ENCODE peak calls at places on chromosomes 3 and 15, in four cellular contexts. Z is HL-60, L is K562, W is GM12878. G is an unnamed sample.

GRCh38 chr3:133256787-133257483 is 142.9 kb upstream of the BFSP2 start:
- DNase-seq in L (no peak), Z (no peak), W (peak; percentile 5), G (no peak)

GRCh38 chr3:175383813-175384212 is 524.7 kb downstream of the NAALADL2 start:
- DNase-seq in W (no peak), Z (no peak), L (no peak), G (no peak)

GRCh38 chr3:12452361-12453330 is 31.6 kb upstream of the TSEN2 start:
- DNase-seq in Z (no peak), L (no peak), W (no peak), G (no peak)

GRCh38 chr3:143383433-143383832 is 263.9 kb downstream of the CHST2 start:
- DNase-seq in W (no peak), Z (no peak), L (no peak), G (no peak)

GRCh38 chr3:8441969-8442559 is 59.6 kb upstream of the LMCD1 start:
- DNase-seq in W (no peak), Z (no peak), L (peak; percentile 52), G (no peak)

GRCh38 chr3:10319804-10320203 is 1.1 kb downstream of the SEC13 start:
- DNase-seq in Z (no peak), W (no peak), L (no peak), G (no peak)

GRCh38 chr3:47666118-47666517 is 87.5 kb upstream of the CSPG5 start:
- DNase-seq in Z (no peak), W (no peak), L (no peak), G (no peak)

GRCh38 chr15:22806664-22807063 is 20.2 kb downstream of the NIPA1 start:
- DNase-seq in Z (no peak), W (no peak), L (no peak), G (no peak)

GRCh38 chr15:58477228-58477627 is 45.4 kb downstream of the LIPC start:
- DNase-seq in W (no peak), Z (no peak), L (no peak), G (no peak)

GRCh38 chr3:18124501-18124900 is 300.6 kb downstream of the SATB1 start:
- DNase-seq in Z (no peak), L (no peak), W (no peak), G (no peak)

GRCh38 chr15:70490838-70491155 is 272.6 kb downstream of the UACA start:
- DNase-seq in Z (no peak), W (no peak), L (no peak), G (no peak)

GRCh38 chr15:31202953-31203352 is 101.4 kb upstream of the TRPM1 start:
- DNase-seq in Z (no peak), W (no peak), L (no peak), G (no peak)

GRCh38 chr15:29805043-29805707 is 17.1 kb downstream of the TJP1 start:
- DNase-seq in Z (no peak), L (no peak), W (no peak), G (no peak)

GRCh38 chr3:116340680-116341216 is 104.5 kb downstream of the LSAMP start:
- DNase-seq in Z (no peak), W (no peak), L (no peak), G (no peak)

GRCh38 chr3:179750720-179751328 is 98.0 kb downstream of the USP13 start:
- DNase-seq in W (no peak), Z (no peak), L (no peak), G (no peak)

GRCh38 chr15:95265419-95265997 is 1034.1 kb downstream of the MCTP2 start:
- DNase-seq in L (no peak), Z (no peak), W (no peak), G (no peak)

GRCh38 chr15:47987461-47987860 is 133.3 kb upstream of the SLC24A5 start:
- DNase-seq in W (no peak), L (no peak), Z (no peak), G (no peak)

GRCh38 chr15:47988564-47988963 is 132.2 kb upstream of the SLC24A5 start:
- DNase-seq in W (no peak), Z (no peak), L (no peak), G (no peak)

GRCh38 chr15:47990821-47991220 is 130.0 kb upstream of the SLC24A5 start:
- DNase-seq in L (no peak), W (no peak), Z (no peak), G (no peak)

GRCh38 chr15:47985568-47985967 is 135.2 kb upstream of the SLC24A5 start:
- DNase-seq in L (no peak), W (no peak), Z (no peak), G (no peak)

GRCh38 chr15:47987908-47988532 is 132.8 kb upstream of the SLC24A5 start:
- DNase-seq in W (peak; percentile 38), Z (peak; percentile 15), L (no peak), G (peak; percentile 16)
- TF ChIP-seq SPI1 in W (peak; percentile 45), Z (no peak), L (no peak), G (peak; percentile 44)

GRCh38 chr15:82624008-82624407 is 23.2 kb downstream of the CPEB1 start:
- DNase-seq in L (no peak), Z (no peak), W (no peak), G (no peak)
- TF ChIP-seq SPI1 in L (no peak), Z (no peak), W (no peak), G (no peak)

GRCh38 chr3:16809482-16809881 is 75.3 kb upstream of the PLCL2 start:
- DNase-seq in W (no peak), Z (no peak), L (no peak), G (no peak)
- TF ChIP-seq SPI1 in W (no peak), Z (no peak), L (no peak), G (no peak)

GRCh38 chr3:127166501-127167065 is 26.3 kb upstream of the PRR23E start:
- DNase-seq in L (no peak), Z (no peak), W (no peak), G (no peak)

GRCh38 chr3:127167315-127168043 is 25.5 kb upstream of the PRR23E start:
- DNase-seq in W (no peak), L (no peak), Z (no peak), G (no peak)

GRCh38 chr3:127171320-127171719 is 21.6 kb upstream of the PRR23E start:
- DNase-seq in L (no peak), W (no peak), Z (no peak), G (no peak)

GRCh38 chr3:127170794-127171193 is 22.1 kb upstream of the PRR23E start:
- DNase-seq in W (no peak), Z (no peak), L (no peak), G (no peak)

DNA sequence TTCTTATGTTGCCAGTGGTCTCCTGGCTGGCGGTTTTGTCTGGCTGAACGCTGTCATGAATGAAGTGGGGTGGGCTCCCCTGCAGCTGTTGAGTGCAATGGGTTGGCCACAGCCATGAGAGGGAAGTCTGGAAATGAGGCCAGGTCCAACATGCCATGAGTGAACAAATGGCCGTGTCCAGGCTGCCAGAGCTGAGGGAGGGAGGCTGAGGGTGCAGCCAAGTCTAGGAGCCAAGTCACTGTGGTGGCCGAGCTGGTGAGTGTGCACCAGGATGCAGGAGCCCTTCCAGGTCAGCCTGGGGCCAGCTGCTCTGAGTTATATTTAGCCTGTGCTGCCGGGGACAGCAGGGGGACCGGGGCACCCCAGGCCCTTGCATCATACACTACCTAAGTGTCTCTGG is 24.7 kb upstream of the PRR23E start:
- DNase-seq in W (no peak), Z (no peak), L (no peak), G (no peak)
- TF ChIP-seq SPI1 in W (no peak), Z (no peak), L (no peak), G (no peak)

DNA sequence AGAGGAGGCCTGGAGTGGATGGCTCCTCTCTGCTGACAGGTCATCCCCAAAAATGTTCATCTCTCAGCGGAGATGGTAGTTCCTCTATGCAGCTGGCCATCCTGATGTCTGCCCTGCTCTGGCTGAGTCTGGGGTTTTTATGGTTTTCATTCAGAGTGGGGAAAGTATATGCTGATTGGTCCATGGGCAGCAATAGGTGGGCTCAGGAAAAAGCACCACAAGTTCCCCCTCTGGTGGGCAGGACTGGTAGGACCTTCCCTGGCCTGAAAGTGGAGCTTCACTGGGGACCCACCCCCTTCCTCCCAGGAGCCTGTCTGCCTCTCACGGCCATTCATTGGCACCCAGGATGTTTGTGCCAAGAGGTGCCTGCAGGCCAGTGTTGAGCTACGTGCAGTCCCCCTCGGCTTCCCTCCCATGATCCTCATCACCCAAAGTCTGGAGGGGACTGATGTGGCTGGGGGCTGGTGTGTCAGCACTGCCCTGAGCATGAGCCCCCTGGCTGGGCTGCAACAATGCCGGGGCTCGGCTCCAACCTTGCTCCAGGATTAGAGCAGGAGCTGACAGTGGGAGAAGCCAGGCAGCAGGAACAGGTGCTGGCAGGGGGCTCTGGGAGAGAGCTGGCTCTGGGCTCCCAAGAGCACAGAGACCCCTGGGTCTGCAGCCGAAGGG is 13.1 kb upstream of the BLOC1S6 start:
- DNase-seq in W (no peak), L (peak; percentile 19), Z (no peak), G (no peak)
- TF ChIP-seq SPI1 in W (no peak), L (no peak), Z (no peak), G (no peak)

G was measured in GM12891.